ENCODE peak calls at places on chromosomes 16 and 17, in seven cellular contexts. D is breast epithelium, P is A549, T is right lobe of liver, N is suprapubic skin, Q is uterus, J is transverse colon. O is an unnamed sample.

GRCh38 chr16:10497132-10498088 is 83.0 kb downstream of the EMP2 start:
- DNase-seq in P (no peak), D (no peak), J (no peak), T (no peak), N (no peak), Q (no peak), O (no peak)

GRCh38 chr17:76593964-76594363 is 8.3 kb upstream of the ST6GALNAC2 start:
- DNase-seq in P (no peak), N (no peak), D (no peak), Q (no peak), J (no peak), T (no peak), O (no peak)

GRCh38 chr17:75125984-75126383 is 5.6 kb downstream of the NT5C start:
- DNase-seq in N (no peak), D (no peak), T (no peak), J (no peak), Q (no peak), P (no peak), O (no peak)

GRCh38 chr16:1380195-1380594 is 28.5 kb downstream of the GNPTG start:
- DNase-seq in P (no peak), T (no peak), Q (no peak), D (no peak), N (no peak), J (no peak), O (no peak)

GRCh38 chr17:42577532-42578281 is at the start of gene PSMC3IP:
- DNase-seq in N (peak), J (peak), T (peak), Q (peak), D (peak), P (peak), O (peak)

GRCh38 chr16:29147710-29148425 is 163.0 kb downstream of the LAT start:
- DNase-seq in P (no peak), J (no peak), T (peak), N (no peak), Q (no peak), D (peak), O (no peak)

GRCh38 chr17:17025621-17026020 is 16.6 kb upstream of the MPRIP start:
- DNase-seq in T (no peak), Q (no peak), J (no peak), N (no peak), P (no peak), D (peak), O (no peak)

GRCh38 chr17:66508896-66509843 is 206.8 kb downstream of the PRKCA start:
- DNase-seq in D (no peak), P (peak), T (peak), J (peak), N (no peak), Q (no peak), O (no peak)

GRCh38 chr16:84841787-84842300 is 22.1 kb downstream of the CRISPLD2 start:
- DNase-seq in D (peak), Q (no peak), T (no peak), P (no peak), J (peak), N (no peak), O (no peak)

GRCh38 chr17:64200080-64201042 is 62.7 kb downstream of the TEX2 start:
- DNase-seq in J (no peak), N (no peak), P (no peak), D (no peak), Q (no peak), T (no peak), O (no peak)

GRCh38 chr17:82893779-82894178 is 54.0 kb upstream of the ZNF750 start:
- DNase-seq in Q (no peak), D (no peak), T (no peak), N (no peak), J (no peak), P (no peak), O (no peak)

GRCh38 chr17:12062249-12062648 is 41.6 kb downstream of the MAP2K4 start:
- DNase-seq in Q (no peak), T (no peak), N (no peak), D (no peak), J (no peak), P (no peak), O (no peak)

GRCh38 chr17:21676281-21677111 is 15.8 kb upstream of the KCNJ18 start:
- DNase-seq in N (peak), J (no peak), P (no peak), D (peak), T (no peak), Q (peak), O (no peak)

GRCh38 chr17:7235693-7236665 is 1.7 kb upstream of the DVL2 start:
- DNase-seq in D (no peak), P (no peak), N (peak), J (no peak), Q (no peak), T (no peak), O (no peak)

GRCh38 chr16:76035689-76036088 is 241.5 kb upstream of the CNTNAP4 start:
- DNase-seq in P (no peak), N (no peak), J (no peak), T (no peak), D (no peak), Q (no peak), O (no peak)

GRCh38 chr17:17127730-17128291 is 78.3 kb downstream of the PLD6 start:
- DNase-seq in Q (no peak), N (no peak), P (no peak), D (no peak), T (no peak), J (no peak), O (no peak)

GRCh38 chr16:57239089-57239488 is 6.0 kb upstream of the ARL2BP start:
- DNase-seq in Q (no peak), N (no peak), J (no peak), P (no peak), T (no peak), D (no peak), O (no peak)

GRCh38 chr16:85102106-85102630 is 10.1 kb downstream of the CIBAR2 start:
- DNase-seq in D (no peak), Q (no peak), T (no peak), N (no peak), P (no peak), J (no peak), O (no peak)

GRCh38 chr16:85638695-85639409 is 25.7 kb downstream of the GSE1 start:
- DNase-seq in N (no peak), J (no peak), P (no peak), Q (no peak), D (no peak), T (peak), O (no peak)

GRCh38 chr17:51258756-51259573 is 884 bp downstream of the MBTD1 start:
- DNase-seq in T (peak), P (peak), J (peak), N (no peak), D (no peak), Q (peak), O (peak)

GRCh38 chr17:16942141-16943031 is 29.5 kb downstream of the TNFRSF13B start:
- DNase-seq in D (peak), T (no peak), Q (no peak), N (peak), J (no peak), P (no peak), O (peak)

GRCh38 chr16:16096161-16096857 is 127.0 kb downstream of the ABCC6 start:
- DNase-seq in Q (peak), T (no peak), J (peak), N (no peak), D (no peak), P (peak), O (no peak)

GRCh38 chr16:2483939-2484897 is 9.3 kb downstream of the TBC1D24 start:
- DNase-seq in T (no peak), D (no peak), J (no peak), N (no peak), P (no peak), Q (no peak), O (no peak)

GRCh38 chr17:4006745-4007211 is 42.5 kb upstream of the ATP2A3 start:
- DNase-seq in T (no peak), J (no peak), P (no peak), D (no peak), Q (no peak), N (peak), O (no peak)

GRCh38 chr16:50265260-50265659 is 1.1 kb upstream of the ADCY7 start:
- DNase-seq in T (no peak), J (peak), D (no peak), Q (no peak), P (no peak), N (peak), O (no peak)

GRCh38 chr16:2214721-2214970 is at the start of gene PGP:
- DNase-seq in Q (no peak), P (no peak), J (no peak), N (no peak), D (no peak), T (no peak), O (no peak)

GRCh38 chr17:43707184-43707583 is 45.5 kb upstream of the MEOX1 start:
- DNase-seq in N (no peak), Q (no peak), J (no peak), D (no peak), P (no peak), T (no peak), O (no peak)

GRCh38 chr16:47016700-47017133 is 43.2 kb upstream of the DNAJA2 start:
- DNase-seq in T (no peak), P (no peak), Q (no peak), J (no peak), D (no peak), N (no peak), O (no peak)

GRCh38 chr17:17612085-17613022 is 20.8 kb upstream of the PEMT start:
- DNase-seq in N (no peak), J (no peak), D (no peak), P (no peak), T (no peak), Q (no peak), O (no peak)

GRCh38 chr17:59375858-59376257 is 44.4 kb downstream of the YPEL2 start:
- DNase-seq in N (no peak), D (no peak), P (no peak), Q (no peak), J (no peak), T (no peak), O (no peak)

GRCh38 chr16:72847187-72848044 is 200.5 kb downstream of the ZFHX3 start:
- DNase-seq in J (no peak), D (no peak), Q (no peak), P (peak), N (no peak), T (no peak), O (no peak)

GRCh38 chr17:78236362-78237127 is 5.1 kb downstream of the TMEM235 start:
- DNase-seq in Q (no peak), T (no peak), J (no peak), P (no peak), N (no peak), D (no peak), O (no peak)

GRCh38 chr16:72199938-72200337 is 28.0 kb upstream of the PMFBP1 start:
- DNase-seq in P (no peak), J (no peak), D (no peak), N (no peak), Q (no peak), T (no peak), O (no peak)

GRCh38 chr17:28901866-28902818 is 737 bp downstream of the DHRS13 start:
- DNase-seq in Q (peak), T (peak), J (peak), N (no peak), P (peak), D (no peak), O (no peak)

GRCh38 chr17:57671546-57672204 is 73.4 kb downstream of the CCDC182 start:
- DNase-seq in P (peak), D (peak), N (no peak), T (peak), J (peak), Q (peak), O (peak)
- H3K4me3 ChIP-seq in P (no peak), D (no peak), N (no peak), T (no peak), J (no peak), Q (no peak), O (no peak)

DNA sequence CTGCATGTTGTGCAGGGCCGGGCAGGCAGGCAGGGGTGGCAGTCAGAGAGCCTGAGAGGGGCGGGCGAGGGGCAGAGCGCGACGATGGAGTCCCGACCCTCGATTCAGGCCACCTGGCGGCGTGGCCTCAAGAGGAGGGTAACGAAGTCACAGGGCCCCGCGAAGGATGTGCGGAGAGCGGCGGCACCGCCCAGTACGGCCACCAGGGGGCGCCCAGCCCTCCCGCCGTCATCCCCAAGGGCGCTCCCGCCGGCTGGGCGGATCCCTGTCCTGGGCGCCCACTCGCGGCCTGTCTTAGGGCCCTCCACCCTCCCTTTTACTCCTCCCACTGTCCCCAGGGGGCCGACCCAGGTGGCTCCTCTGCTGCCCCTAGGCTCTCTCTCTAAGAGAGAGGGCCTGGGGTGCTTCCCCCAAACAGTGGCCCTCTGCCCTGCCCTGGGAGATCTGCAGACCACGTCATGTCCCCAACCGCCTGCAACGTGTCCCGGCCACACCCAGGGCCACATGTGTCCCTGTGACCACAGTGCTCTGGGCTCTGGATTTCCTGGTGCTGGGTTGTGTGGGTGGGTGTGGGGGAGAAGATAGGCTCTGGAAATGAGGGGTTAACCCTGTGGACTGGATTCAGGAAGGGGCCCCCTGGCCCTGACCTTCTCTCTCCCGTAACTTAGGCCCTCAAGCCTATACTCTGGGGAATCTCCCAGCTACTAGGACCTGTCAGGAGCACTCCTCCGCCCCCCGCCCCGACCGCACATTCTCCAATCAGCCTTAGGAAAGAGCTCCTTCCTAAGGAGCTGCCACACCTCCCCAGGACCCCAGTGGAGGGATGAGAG is 5.9 kb downstream of the DPEP2 start:
- DNase-seq in T (peak), D (peak), P (peak), J (peak), Q (peak), N (peak), O (peak)
- TF ChIP-seq POLR2A in T (no peak), D (no peak), P (no peak), J (peak), Q (no peak), N (no peak), O (no peak)

GRCh38 chr17:48498168-48498840 is 32.5 kb downstream of the HOXB1 start:
- DNase-seq in T (no peak), N (no peak), J (no peak), Q (no peak), D (no peak), P (no peak), O (no peak)

GRCh38 chr17:48502312-48502711 is 28.5 kb downstream of the HOXB1 start:
- DNase-seq in N (no peak), T (no peak), Q (no peak), D (no peak), P (no peak), J (no peak), O (no peak)

GRCh38 chr17:48499248-48499647 is 31.6 kb downstream of the HOXB1 start:
- DNase-seq in N (no peak), J (no peak), P (no peak), Q (no peak), T (no peak), D (no peak), O (no peak)

GRCh38 chr17:48500435-48501426 is 30.1 kb downstream of the HOXB1 start:
- DNase-seq in T (peak), D (no peak), P (no peak), Q (peak), J (peak), N (no peak), O (no peak)

DNA sequence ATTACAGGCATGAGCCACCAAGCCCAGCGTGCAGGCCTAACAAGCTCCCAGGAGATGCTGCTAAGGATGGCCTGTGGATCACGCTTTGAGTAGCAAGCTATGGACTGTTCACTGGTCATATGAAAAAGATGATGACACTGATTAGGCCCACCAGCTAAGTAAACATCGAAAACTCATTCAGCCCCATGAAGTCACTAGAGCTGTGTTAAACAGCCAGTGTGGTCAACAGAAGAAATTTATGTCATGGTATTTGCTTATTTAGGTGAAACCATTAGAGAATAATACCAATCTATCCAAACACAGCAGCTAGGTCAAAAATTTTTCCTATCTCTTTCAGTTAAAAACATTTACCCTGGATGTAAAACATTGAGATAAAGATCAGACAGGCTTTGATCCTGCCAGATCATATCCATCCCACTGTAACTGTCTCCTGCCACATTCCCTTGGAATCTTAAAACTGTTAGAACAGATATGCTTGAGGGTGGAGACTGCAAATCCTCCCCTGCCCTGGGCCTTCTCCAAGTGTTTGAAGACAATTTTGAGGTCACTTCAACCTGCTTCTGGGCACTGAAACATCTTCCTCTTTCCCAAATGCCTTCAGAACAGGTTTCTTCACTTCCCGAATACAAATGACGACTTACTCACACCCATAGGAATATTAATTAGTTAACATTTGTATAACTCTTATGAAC is 30.9 kb downstream of the HOXB1 start:
- DNase-seq in P (no peak), D (no peak), J (no peak), Q (no peak), N (no peak), T (no peak), O (no peak)
- H3K4me3 ChIP-seq in P (no peak), D (no peak), J (no peak), Q (no peak), N (no peak), T (no peak), O (no peak)

DNA sequence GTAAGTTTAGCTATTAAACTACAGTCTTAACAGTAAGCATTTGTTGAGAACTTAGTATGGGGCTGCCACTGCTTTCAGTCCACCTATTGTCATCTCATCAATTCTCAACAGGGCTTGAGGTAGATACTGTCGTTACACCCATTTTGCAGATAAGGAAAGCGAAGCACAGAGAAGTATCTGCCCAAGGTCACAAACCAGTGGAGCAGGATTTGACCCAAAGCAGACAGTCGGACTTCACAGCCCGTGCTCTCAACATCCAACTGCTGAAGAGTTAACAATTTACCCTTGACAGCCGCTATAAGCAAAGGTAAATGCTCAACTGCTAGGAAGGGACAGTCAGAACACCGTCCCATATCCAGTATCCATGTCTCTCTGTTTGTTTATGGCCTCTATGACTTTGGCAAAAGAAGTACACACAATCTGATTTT is 1.3 kb downstream of the SIAH1 start:
- DNase-seq in T (no peak), P (no peak), D (no peak), Q (no peak), N (no peak), J (peak), O (no peak)
- TF ChIP-seq POLR2A in T (peak), P (no peak), D (no peak), Q (no peak), N (no peak), J (no peak), O (no peak)

GRCh38 chr17:79996291-79996690 is 39.4 kb downstream of the TBC1D16 start:
- DNase-seq in T (no peak), N (no peak), J (no peak), Q (no peak), D (no peak), P (no peak), O (no peak)
- H3K4me3 ChIP-seq in T (no peak), N (no peak), J (no peak), Q (no peak), D (no peak), P (no peak), O (no peak)

GRCh38 chr16:89709166-89709565 is 7.7 kb upstream of the SPATA2L start:
- DNase-seq in N (no peak), Q (no peak), D (no peak), P (no peak), T (no peak), J (no peak), O (no peak)

GRCh38 chr16:89709716-89710480 is 8.4 kb upstream of the SPATA2L start:
- DNase-seq in D (no peak), N (no peak), J (no peak), Q (no peak), T (no peak), P (no peak), O (no peak)

GRCh38 chr16:89712476-89712805 is 8.3 kb downstream of the VPS9D1 start:
- DNase-seq in D (no peak), T (no peak), P (no peak), J (no peak), N (no peak), Q (no peak), O (no peak)

GRCh38 chr16:89710709-89711564 is 9.4 kb upstream of the SPATA2L start:
- DNase-seq in Q (no peak), P (no peak), T (no peak), N (no peak), D (no peak), J (no peak), O (no peak)

DNA sequence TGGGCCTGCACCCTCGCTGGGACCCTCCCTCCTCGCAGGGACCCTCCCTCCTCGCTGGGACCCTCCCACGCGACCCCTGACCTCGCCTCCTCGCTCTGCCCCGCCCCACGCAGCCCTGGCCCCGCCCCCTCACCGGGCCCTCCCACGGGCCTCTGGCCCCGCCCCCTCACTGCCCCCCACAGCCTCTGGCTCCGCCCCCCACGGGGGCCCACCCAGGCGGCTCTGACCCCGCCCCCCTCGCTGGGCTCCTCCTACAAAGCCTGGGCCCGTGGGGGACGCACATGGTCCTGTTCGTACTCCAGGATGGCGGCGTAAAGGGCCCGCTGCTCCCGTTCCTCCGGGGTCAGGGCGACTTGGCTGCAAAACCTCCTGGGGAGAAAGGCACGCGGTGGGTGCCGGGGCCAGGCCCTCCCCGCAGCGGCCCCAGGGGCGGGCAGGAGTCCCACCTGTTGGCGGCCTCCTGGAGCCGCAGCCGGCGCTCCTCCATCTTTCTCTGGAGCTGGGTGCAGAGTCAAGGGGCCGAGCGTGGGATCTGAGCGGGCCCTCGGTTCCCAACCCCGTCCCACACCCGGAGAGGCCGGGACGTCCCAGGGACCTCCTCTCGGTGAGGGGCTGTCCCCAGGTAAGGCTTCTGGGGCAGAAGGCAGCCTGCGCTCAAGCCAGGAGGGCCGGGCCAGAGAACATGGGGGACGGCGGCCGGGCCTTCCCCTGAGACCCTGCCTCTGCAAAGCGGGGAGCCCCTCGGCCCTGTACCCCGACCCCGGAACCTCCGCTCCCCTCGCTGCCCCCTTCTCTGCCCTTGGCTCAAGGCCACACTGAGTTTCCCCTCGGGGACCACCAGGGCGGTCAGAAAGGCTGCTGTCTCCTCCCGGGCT is 8.9 kb downstream of the VPS9D1 start:
- DNase-seq in N (no peak), Q (no peak), J (peak), T (no peak), D (no peak), P (peak), O (no peak)
- TF ChIP-seq POLR2A in N (no peak), Q (no peak), J (peak), T (no peak), D (no peak), P (peak), O (no peak)

O was measured in lower leg skin.